ENCODE peak calls at places on chromosomes 5 and 9, in ten cellular contexts. One of them, this sample, is unnamed.

GRCh38 chr9:9352877-9353481 is 1259.8 kb downstream of the PTPRD start:
- DNase-seq in psoas muscle: no peak
- DNase-seq in Caco-2: no peak
- DNase-seq in lung: no peak
- DNase-seq in GM23248: peak; percentile 17
- DNase-seq in transverse colon: no peak
- DNase-seq in PC-3: peak; percentile 10
- DNase-seq in breast epithelium: no peak
- DNase-seq in SK-N-SH: no peak
- DNase-seq in GM23338: peak; percentile 49
- DNase-seq in this sample: no peak

GRCh38 chr9:96185518-96186156 is 116.3 kb downstream of the HSD17B3 start:
- DNase-seq in psoas muscle: no peak
- DNase-seq in Caco-2: no peak
- DNase-seq in lung: peak; percentile 76
- DNase-seq in GM23248: no peak
- DNase-seq in transverse colon: no peak
- DNase-seq in PC-3: no peak
- DNase-seq in breast epithelium: no peak
- DNase-seq in SK-N-SH: no peak
- DNase-seq in GM23338: no peak
- DNase-seq in this sample: no peak

GRCh38 chr5:67315082-67315801 is 118.6 kb upstream of the CD180 start:
- DNase-seq in psoas muscle: no peak
- DNase-seq in Caco-2: no peak
- DNase-seq in lung: no peak
- DNase-seq in GM23248: peak; percentile 86
- DNase-seq in transverse colon: no peak
- DNase-seq in PC-3: peak; percentile 13
- DNase-seq in breast epithelium: no peak
- DNase-seq in SK-N-SH: no peak
- DNase-seq in GM23338: no peak
- DNase-seq in this sample: no peak

GRCh38 chr5:18305288-18305899 is 671.1 kb downstream of the TAF11L14 start:
- DNase-seq in psoas muscle: no peak
- DNase-seq in Caco-2: no peak
- DNase-seq in lung: no peak
- DNase-seq in GM23248: peak; percentile 58
- DNase-seq in transverse colon: no peak
- DNase-seq in PC-3: peak; percentile 75
- DNase-seq in breast epithelium: no peak
- DNase-seq in SK-N-SH: peak; percentile 55
- DNase-seq in GM23338: peak; percentile 58
- DNase-seq in this sample: no peak

GRCh38 chr5:59317772-59318205 is 575.7 kb downstream of the PDE4D start:
- DNase-seq in psoas muscle: no peak
- DNase-seq in Caco-2: no peak
- DNase-seq in lung: no peak
- DNase-seq in GM23248: no peak
- DNase-seq in transverse colon: no peak
- DNase-seq in PC-3: no peak
- DNase-seq in breast epithelium: no peak
- DNase-seq in SK-N-SH: no peak
- DNase-seq in GM23338: no peak
- DNase-seq in this sample: no peak

GRCh38 chr5:124408738-124409453 is 337.5 kb downstream of the ZNF608 start:
- DNase-seq in psoas muscle: no peak
- DNase-seq in Caco-2: no peak
- DNase-seq in lung: no peak
- DNase-seq in GM23248: peak; percentile 24
- DNase-seq in transverse colon: no peak
- DNase-seq in PC-3: no peak
- DNase-seq in breast epithelium: no peak
- DNase-seq in SK-N-SH: no peak
- DNase-seq in GM23338: no peak
- DNase-seq in this sample: no peak

GRCh38 chr5:82150562-82150961 is 127.6 kb downstream of the RPS23 start:
- DNase-seq in psoas muscle: no peak
- DNase-seq in Caco-2: no peak
- DNase-seq in lung: no peak
- DNase-seq in GM23248: peak; percentile 23
- DNase-seq in transverse colon: no peak
- DNase-seq in PC-3: no peak
- DNase-seq in breast epithelium: no peak
- DNase-seq in SK-N-SH: no peak
- DNase-seq in GM23338: no peak
- DNase-seq in this sample: no peak

GRCh38 chr5:38777111-38777510 is 68.7 kb upstream of the OSMR start:
- DNase-seq in psoas muscle: no peak
- DNase-seq in Caco-2: no peak
- DNase-seq in lung: no peak
- DNase-seq in GM23248: no peak
- DNase-seq in transverse colon: no peak
- DNase-seq in PC-3: no peak
- DNase-seq in breast epithelium: no peak
- DNase-seq in SK-N-SH: no peak
- DNase-seq in GM23338: no peak
- DNase-seq in this sample: no peak

GRCh38 chr9:91421987-91422765 is 1.5 kb downstream of the NFIL3 start:
- DNase-seq in psoas muscle: no peak
- DNase-seq in Caco-2: no peak
- DNase-seq in lung: no peak
- DNase-seq in GM23248: peak; percentile 75
- DNase-seq in transverse colon: peak; percentile 23
- DNase-seq in PC-3: no peak
- DNase-seq in breast epithelium: no peak
- DNase-seq in SK-N-SH: peak; percentile 29
- DNase-seq in GM23338: no peak
- DNase-seq in this sample: no peak

GRCh38 chr9:19479874-19480273 is 71.1 kb downstream of the ACER2 start:
- DNase-seq in psoas muscle: no peak
- DNase-seq in Caco-2: no peak
- DNase-seq in lung: no peak
- DNase-seq in GM23248: no peak
- DNase-seq in transverse colon: no peak
- DNase-seq in PC-3: no peak
- DNase-seq in breast epithelium: no peak
- DNase-seq in SK-N-SH: no peak
- DNase-seq in GM23338: no peak
- DNase-seq in this sample: no peak

GRCh38 chr5:172646716-172647285 is 5.7 kb downstream of the NEURL1B start:
- DNase-seq in psoas muscle: no peak
- DNase-seq in Caco-2: no peak
- DNase-seq in lung: no peak
- DNase-seq in GM23248: peak; percentile 28
- DNase-seq in transverse colon: peak; percentile 66
- DNase-seq in PC-3: no peak
- DNase-seq in breast epithelium: no peak
- DNase-seq in SK-N-SH: no peak
- DNase-seq in GM23338: peak; percentile 77
- DNase-seq in this sample: no peak

GRCh38 chr5:75006821-75007536 is 45.4 kb downstream of the GCNT4 start:
- DNase-seq in psoas muscle: no peak
- DNase-seq in Caco-2: no peak
- DNase-seq in lung: no peak
- DNase-seq in GM23248: no peak
- DNase-seq in transverse colon: no peak
- DNase-seq in PC-3: no peak
- DNase-seq in breast epithelium: no peak
- DNase-seq in SK-N-SH: no peak
- DNase-seq in GM23338: peak; percentile 41
- DNase-seq in this sample: no peak

GRCh38 chr5:180976518-180976917 is 12.1 kb upstream of the BTNL3 start:
- DNase-seq in psoas muscle: no peak
- DNase-seq in Caco-2: peak; percentile 82
- DNase-seq in lung: no peak
- DNase-seq in GM23248: no peak
- DNase-seq in transverse colon: peak; percentile 22
- DNase-seq in PC-3: peak; percentile 40
- DNase-seq in breast epithelium: no peak
- DNase-seq in SK-N-SH: no peak
- DNase-seq in GM23338: no peak
- DNase-seq in this sample: no peak

GRCh38 chr5:54470191-54470590 is 14.7 kb downstream of the HSPB3 start:
- DNase-seq in psoas muscle: no peak
- DNase-seq in Caco-2: no peak
- DNase-seq in lung: no peak
- DNase-seq in GM23248: peak; percentile 72
- DNase-seq in transverse colon: no peak
- DNase-seq in PC-3: no peak
- DNase-seq in breast epithelium: no peak
- DNase-seq in SK-N-SH: no peak
- DNase-seq in GM23338: no peak
- DNase-seq in this sample: no peak

GRCh38 chr5:178304761-178305645 is 72.4 kb upstream of the PHYKPL start:
- DNase-seq in psoas muscle: peak; percentile 40
- DNase-seq in Caco-2: peak; percentile 22
- DNase-seq in lung: no peak
- DNase-seq in GM23248: peak; percentile 5
- DNase-seq in transverse colon: no peak
- DNase-seq in PC-3: peak; percentile 82
- DNase-seq in breast epithelium: peak; percentile 40
- DNase-seq in SK-N-SH: no peak
- DNase-seq in GM23338: no peak
- DNase-seq in this sample: no peak

GRCh38 chr5:62475072-62475471 is 62.5 kb downstream of the IPO11 start:
- DNase-seq in psoas muscle: peak; percentile 23
- DNase-seq in Caco-2: no peak
- DNase-seq in lung: no peak
- DNase-seq in GM23248: peak; percentile 91
- DNase-seq in transverse colon: no peak
- DNase-seq in PC-3: peak; percentile 79
- DNase-seq in breast epithelium: no peak
- DNase-seq in SK-N-SH: no peak
- DNase-seq in GM23338: no peak
- DNase-seq in this sample: no peak

GRCh38 chr5:40743771-40744170 is 12.0 kb downstream of the TTC33 start:
- DNase-seq in psoas muscle: no peak
- DNase-seq in Caco-2: no peak
- DNase-seq in lung: no peak
- DNase-seq in GM23248: no peak
- DNase-seq in transverse colon: no peak
- DNase-seq in PC-3: no peak
- DNase-seq in breast epithelium: no peak
- DNase-seq in SK-N-SH: no peak
- DNase-seq in GM23338: no peak
- DNase-seq in this sample: no peak

DNA sequence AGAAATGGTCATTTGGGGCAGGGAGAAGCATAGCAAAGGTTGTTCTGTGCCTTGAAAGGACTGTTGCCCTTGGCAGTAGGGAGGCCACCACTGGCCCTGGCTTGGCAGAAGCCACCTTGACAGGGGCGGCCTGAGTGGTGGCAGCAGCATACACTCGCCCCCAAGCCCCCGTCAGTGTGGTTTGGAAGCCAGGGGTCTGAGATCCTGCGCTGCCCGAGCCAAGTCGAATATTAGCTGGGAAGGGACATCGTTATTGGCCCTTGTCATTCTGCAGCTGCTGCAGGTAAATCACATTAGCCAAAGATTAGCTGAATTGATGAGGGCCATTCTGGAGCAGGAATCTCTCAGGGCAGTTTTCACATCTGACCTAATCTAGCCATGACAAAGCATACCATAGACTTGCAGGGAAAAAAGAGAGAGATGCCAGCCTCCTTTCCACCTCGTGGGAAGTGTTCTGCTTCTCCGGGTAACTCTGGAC is 9.0 kb downstream of the OLFM1 start:
- DNase-seq in psoas muscle: no peak
- DNase-seq in Caco-2: no peak
- DNase-seq in lung: no peak
- DNase-seq in GM23248: no peak
- DNase-seq in transverse colon: no peak
- DNase-seq in PC-3: no peak
- DNase-seq in breast epithelium: no peak
- DNase-seq in SK-N-SH: peak; percentile 68
- DNase-seq in GM23338: no peak
- DNase-seq in this sample: no peak
- H3K4me1 ChIP-seq in psoas muscle: peaks cover 13% of the 10 kb centered on the region
- H3K4me1 ChIP-seq in Caco-2: no peaks in the 10 kb centered on the region
- H3K4me1 ChIP-seq in lung: no peaks in the 10 kb centered on the region
- H3K4me1 ChIP-seq in GM23248: no peaks in the 10 kb centered on the region
- H3K4me1 ChIP-seq in transverse colon: no peaks in the 10 kb centered on the region
- H3K4me1 ChIP-seq in PC-3: no peaks in the 10 kb centered on the region
- H3K4me1 ChIP-seq in breast epithelium: no peaks in the 10 kb centered on the region
- H3K4me1 ChIP-seq in SK-N-SH: peaks cover 16% of the 10 kb centered on the region
- H3K4me1 ChIP-seq in GM23338: no peaks in the 10 kb centered on the region
- H3K4me1 ChIP-seq in this sample: no peaks in the 10 kb centered on the region

GRCh38 chr9:127946728-127947127 is 9.1 kb upstream of the DPM2 start:
- DNase-seq in psoas muscle: no peak
- DNase-seq in Caco-2: no peak
- DNase-seq in lung: no peak
- DNase-seq in GM23248: no peak
- DNase-seq in transverse colon: no peak
- DNase-seq in PC-3: no peak
- DNase-seq in breast epithelium: no peak
- DNase-seq in SK-N-SH: no peak
- DNase-seq in GM23338: no peak
- DNase-seq in this sample: no peak
- H3K4me1 ChIP-seq in psoas muscle: peaks cover 7% of the 10 kb centered on the region
- H3K4me1 ChIP-seq in Caco-2: peaks cover 3% of the 10 kb centered on the region
- H3K4me1 ChIP-seq in lung: no peaks in the 10 kb centered on the region
- H3K4me1 ChIP-seq in GM23248: no peaks in the 10 kb centered on the region
- H3K4me1 ChIP-seq in transverse colon: peaks cover 13% of the 10 kb centered on the region
- H3K4me1 ChIP-seq in PC-3: no peaks in the 10 kb centered on the region
- H3K4me1 ChIP-seq in breast epithelium: peaks cover 5% of the 10 kb centered on the region
- H3K4me1 ChIP-seq in SK-N-SH: peaks cover 69% of the 10 kb centered on the region
- H3K4me1 ChIP-seq in GM23338: peaks cover 14% of the 10 kb centered on the region
- H3K4me1 ChIP-seq in this sample: peaks cover 55% of the 10 kb centered on the region

DNA sequence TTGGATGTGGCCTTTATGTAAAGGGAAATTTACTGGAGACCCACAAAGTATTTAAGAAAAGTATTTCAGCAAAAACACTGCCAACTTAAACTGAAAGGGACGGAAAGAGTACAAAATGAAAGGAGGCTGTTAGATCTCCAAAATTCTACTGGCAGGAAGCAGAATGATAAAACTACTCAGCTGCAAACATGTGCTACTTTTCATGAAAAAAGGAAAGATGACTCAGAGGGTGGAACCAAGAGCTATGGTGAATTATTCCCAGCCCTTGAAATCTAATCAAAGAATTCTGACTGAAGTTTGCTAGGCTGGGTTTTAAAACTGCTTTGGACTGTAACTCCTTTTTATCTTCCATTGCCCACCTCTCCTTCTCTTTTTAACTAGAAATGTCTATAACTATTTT is 58.6 kb upstream of the ZBED3 start:
- DNase-seq in psoas muscle: no peak
- DNase-seq in Caco-2: no peak
- DNase-seq in lung: no peak
- DNase-seq in GM23248: peak; percentile 84
- DNase-seq in transverse colon: no peak
- DNase-seq in PC-3: peak; percentile 52
- DNase-seq in breast epithelium: no peak
- DNase-seq in SK-N-SH: no peak
- DNase-seq in GM23338: no peak
- DNase-seq in this sample: no peak
- H3K4me1 ChIP-seq in psoas muscle: no peaks in the 10 kb centered on the region
- H3K4me1 ChIP-seq in Caco-2: no peaks in the 10 kb centered on the region
- H3K4me1 ChIP-seq in lung: no peaks in the 10 kb centered on the region
- H3K4me1 ChIP-seq in GM23248: peaks cover 10% of the 10 kb centered on the region
- H3K4me1 ChIP-seq in transverse colon: no peaks in the 10 kb centered on the region
- H3K4me1 ChIP-seq in PC-3: peaks cover 9% of the 10 kb centered on the region
- H3K4me1 ChIP-seq in breast epithelium: no peaks in the 10 kb centered on the region
- H3K4me1 ChIP-seq in SK-N-SH: no peaks in the 10 kb centered on the region
- H3K4me1 ChIP-seq in GM23338: no peaks in the 10 kb centered on the region
- H3K4me1 ChIP-seq in this sample: no peaks in the 10 kb centered on the region

GRCh38 chr5:159515197-159515596 is 184.9 kb upstream of the IL12B start:
- DNase-seq in psoas muscle: no peak
- DNase-seq in Caco-2: no peak
- DNase-seq in lung: no peak
- DNase-seq in GM23248: no peak
- DNase-seq in transverse colon: no peak
- DNase-seq in PC-3: no peak
- DNase-seq in breast epithelium: no peak
- DNase-seq in SK-N-SH: no peak
- DNase-seq in GM23338: no peak
- DNase-seq in this sample: no peak
- H3K4me1 ChIP-seq in psoas muscle: no peaks in the 10 kb centered on the region
- H3K4me1 ChIP-seq in Caco-2: peaks cover 5% of the 10 kb centered on the region
- H3K4me1 ChIP-seq in lung: peaks cover 7% of the 10 kb centered on the region
- H3K4me1 ChIP-seq in GM23248: peaks cover 34% of the 10 kb centered on the region
- H3K4me1 ChIP-seq in transverse colon: peaks cover 6% of the 10 kb centered on the region
- H3K4me1 ChIP-seq in PC-3: peaks cover 53% of the 10 kb centered on the region
- H3K4me1 ChIP-seq in breast epithelium: no peaks in the 10 kb centered on the region
- H3K4me1 ChIP-seq in SK-N-SH: no peaks in the 10 kb centered on the region
- H3K4me1 ChIP-seq in GM23338: no peaks in the 10 kb centered on the region
- H3K4me1 ChIP-seq in this sample: no peaks in the 10 kb centered on the region

This sample was measured in CD8-positive, alpha-beta memory T cell.